ENCODE peak calls at places on chromosomes 4 and X, in five cellular contexts. U is neuronal stem cell, I is sigmoid colon, V is right lobe of liver, K is breast epithelium. Q is an unnamed sample.

GRCh38 chrX:63503541-63503940 is 152.4 kb upstream of the SPIN4 start:
- DNase-seq in U (peak; percentile 48), I (no peak), V (no peak), K (no peak), Q (no peak)

GRCh38 chrX:18252644-18253359 is 32.1 kb upstream of the BEND2 start:
- DNase-seq in U (no peak), I (no peak), V (no peak), K (no peak), Q (no peak)

GRCh38 chrX:14939644-14940043 is 66.4 kb downstream of the MOSPD2 start:
- DNase-seq in U (no peak), I (no peak), V (no peak), K (no peak), Q (no peak)

GRCh38 chr4:2638730-2639129 is 102.3 kb downstream of the FAM193A start:
- DNase-seq in U (no peak), I (peak; percentile 14), V (no peak), K (no peak), Q (no peak)

GRCh38 chr4:163556169-163556568 is 61.7 kb downstream of the TMA16 start:
- DNase-seq in U (no peak), I (no peak), V (no peak), K (no peak), Q (no peak)

GRCh38 chrX:30610050-30610449 is 32.5 kb upstream of the TASL start:
- DNase-seq in U (no peak), I (no peak), V (no peak), K (no peak), Q (no peak)

GRCh38 chrX:129658429-129658828 is 3.7 kb upstream of the APLN start:
- DNase-seq in U (no peak), I (no peak), V (no peak), K (no peak), Q (no peak)

GRCh38 chr4:25842229-25842840 is 20.5 kb downstream of the SEL1L3 start:
- DNase-seq in U (no peak), I (no peak), V (no peak), K (no peak), Q (no peak)

GRCh38 chrX:18895157-18895952 is 88.6 kb downstream of the PHKA2 start:
- DNase-seq in U (no peak), I (peak; percentile 75), V (no peak), K (no peak), Q (no peak)

GRCh38 chr4:7416745-7417432 is 17.8 kb downstream of the PSAPL1 start:
- DNase-seq in U (no peak), I (peak; percentile 12), V (no peak), K (peak; percentile 34), Q (no peak)

GRCh38 chrX:153445106-153445855 is 575 bp downstream of the TREX2 start:
- DNase-seq in U (no peak), I (peak; percentile 57), V (no peak), K (no peak), Q (no peak)

GRCh38 chrX:41384041-41384705 is 50.2 kb downstream of the DDX3X start:
- DNase-seq in U (no peak), I (peak; percentile 75), V (peak; percentile 83), K (no peak), Q (peak; percentile 90)

GRCh38 chrX:100685284-100685996 is 41.4 kb downstream of the SRPX2 start:
- DNase-seq in U (peak; percentile 70), I (peak; percentile 86), V (peak; percentile 25), K (peak; percentile 57), Q (peak; percentile 70)

GRCh38 chr4:5827108-5828004 is 65.5 kb downstream of the CRMP1 start:
- DNase-seq in U (no peak), I (no peak), V (no peak), K (no peak), Q (no peak)

GRCh38 chrX:136725446-136726104 is 55.2 kb downstream of the ARHGEF6 start:
- DNase-seq in U (no peak), I (peak; percentile 74), V (no peak), K (no peak), Q (no peak)

GRCh38 chrX:39331062-39331704 is 529.9 kb downstream of the MID1IP1 start:
- DNase-seq in U (no peak), I (no peak), V (no peak), K (no peak), Q (no peak)

GRCh38 chrX:120238947-120239346 is 11.7 kb upstream of the ZBTB33 start:
- DNase-seq in U (no peak), I (no peak), V (no peak), K (no peak), Q (no peak)

GRCh38 chrX:20271730-20272129 is 5.0 kb upstream of the RPS6KA3 start:
- DNase-seq in U (no peak), I (no peak), V (no peak), K (no peak), Q (no peak)

GRCh38 chr4:62711575-62711974 is 1511.4 kb downstream of the ADGRL3 start:
- DNase-seq in U (no peak), I (no peak), V (no peak), K (no peak), Q (no peak)

GRCh38 chr4:156939801-156940200 is 31.8 kb downstream of the PDGFC start:
- DNase-seq in U (no peak), I (no peak), V (no peak), K (no peak), Q (no peak)

GRCh38 chrX:56728321-56728720 is 722 bp upstream of the NBDY start:
- DNase-seq in U (no peak), I (no peak), V (no peak), K (no peak), Q (no peak)

GRCh38 chrX:153927686-153927935 is 1.5 kb upstream of the ARHGAP4 start:
- DNase-seq in U (no peak), I (no peak), V (no peak), K (no peak), Q (no peak)

GRCh38 chr4:109207060-109207459 is 95.4 kb downstream of the COL25A1 start:
- DNase-seq in U (no peak), I (no peak), V (no peak), K (no peak), Q (no peak)

GRCh38 chr4:37835806-37836205 is 9.3 kb downstream of the PGM2 start:
- DNase-seq in U (no peak), I (no peak), V (no peak), K (no peak), Q (no peak)

GRCh38 chr4:154740462-154740861 is 3.3 kb upstream of the LRAT start:
- DNase-seq in U (no peak), I (no peak), V (no peak), K (no peak), Q (no peak)

GRCh38 chr4:73036123-73036522 is 33.4 kb downstream of the COX18 start:
- DNase-seq in U (no peak), I (no peak), V (no peak), K (no peak), Q (no peak)

GRCh38 chr4:182975806-182976205 is 58.6 kb upstream of the DCTD start:
- DNase-seq in U (no peak), I (no peak), V (no peak), K (no peak), Q (no peak)

GRCh38 chr4:54545663-54546424 is 111.9 kb upstream of the KIT start:
- DNase-seq in U (no peak), I (no peak), V (no peak), K (no peak), Q (no peak)

GRCh38 chr4:162645381-162645780 is 481.6 kb upstream of the FSTL5 start:
- DNase-seq in U (no peak), I (no peak), V (no peak), K (no peak), Q (no peak)

GRCh38 chr4:159434496-159435241 is 331.8 kb downstream of the RAPGEF2 start:
- DNase-seq in U (no peak), I (no peak), V (no peak), K (no peak), Q (no peak)

GRCh38 chr4:75821216-75821615 is 81.0 kb downstream of the PPEF2 start:
- DNase-seq in U (no peak), I (no peak), V (no peak), K (no peak), Q (no peak)

GRCh38 chr4:4306920-4307319 is 16.9 kb downstream of the ZBTB49 start:
- DNase-seq in U (no peak), I (no peak), V (no peak), K (no peak), Q (no peak)

GRCh38 chrX:123830309-123830708 is 29.5 kb upstream of the XIAP start:
- DNase-seq in U (no peak), I (no peak), V (peak; percentile 67), K (no peak), Q (peak; percentile 91)

GRCh38 chr4:160514126-160514525 is 1411.2 kb downstream of the RAPGEF2 start:
- DNase-seq in U (no peak), I (no peak), V (no peak), K (no peak), Q (no peak)
- H3K4me3 ChIP-seq in U (no peak overlapping the region), I (no peak overlapping the region), V (no peak overlapping the region), K (no peak overlapping the region), Q (no peak overlapping the region)

DNA sequence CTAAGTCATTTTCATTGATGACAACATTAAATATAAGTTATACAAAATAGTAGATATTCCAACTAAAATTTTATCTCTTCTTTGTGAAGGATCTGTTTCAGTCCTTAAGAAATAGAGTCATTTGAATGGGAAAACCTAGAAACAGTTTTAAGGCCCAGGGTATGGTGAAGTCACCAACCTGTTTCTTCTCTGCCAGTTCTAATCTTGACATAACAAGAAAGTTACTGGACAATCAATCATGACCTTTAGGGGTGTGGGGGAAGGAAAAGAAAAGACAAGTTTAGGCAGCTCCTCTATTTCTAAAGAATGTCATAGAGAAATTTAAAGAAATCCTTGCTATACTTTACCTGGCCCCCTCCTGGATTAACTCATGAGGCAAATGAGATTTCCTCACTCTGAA is 426.0 kb downstream of the RPA4 start:
- DNase-seq in U (no peak), I (no peak), V (no peak), K (no peak), Q (no peak)
- H3K4me3 ChIP-seq in U (no peak overlapping the region), I (no peak overlapping the region), V (no peak overlapping the region), K (no peak overlapping the region), Q (no peak overlapping the region)

GRCh38 chrX:125203379-125203736 is 116.3 kb upstream of the TEX13C start:
- DNase-seq in U (no peak), I (no peak), V (peak; percentile 25), K (no peak), Q (no peak)
- H3K4me3 ChIP-seq in U (no peak overlapping the region), I (peak overlapping the region; percentile 47), V (peak overlapping the region; percentile 20), K (peak overlapping the region; percentile 61), Q (no peak overlapping the region)

DNA sequence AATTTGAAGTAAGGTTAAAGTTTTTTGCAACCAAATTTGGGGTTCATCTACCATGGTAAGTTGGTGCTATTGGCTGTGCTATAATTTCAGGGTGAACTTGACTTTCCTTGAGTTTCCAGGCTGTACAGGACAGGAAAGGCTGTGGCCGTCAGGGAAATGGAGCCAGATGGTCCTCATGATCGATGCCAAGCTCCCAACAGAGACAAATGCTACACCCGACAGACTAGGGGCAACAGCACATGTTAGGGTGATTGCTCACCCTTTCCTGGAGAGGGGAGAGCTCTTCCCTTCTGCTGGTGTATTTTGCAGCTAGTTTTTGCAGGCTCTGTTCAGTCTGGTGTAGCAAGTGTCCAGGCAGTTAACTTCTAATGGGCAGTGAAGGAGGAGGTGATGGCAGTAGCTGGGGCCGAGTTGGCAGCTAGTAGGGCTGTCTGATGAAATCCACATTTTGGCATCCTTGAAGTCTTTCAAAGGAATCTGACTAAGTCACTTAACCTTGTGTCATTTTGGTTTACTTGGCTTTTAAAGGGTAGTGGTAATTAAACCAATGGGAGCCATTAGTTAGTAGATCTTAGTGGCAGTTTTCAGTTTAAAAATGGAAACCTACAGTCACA is 47.8 kb downstream of the GAB1 start:
- DNase-seq in U (no peak), I (no peak), V (no peak), K (no peak), Q (no peak)
- H3K4me3 ChIP-seq in U (no peak overlapping the region), I (no peak overlapping the region), V (no peak overlapping the region), K (no peak overlapping the region), Q (no peak overlapping the region)